ENCODE peak calls at places on chromosomes 5 and 9, in seven cellular contexts. L is NCI-H748 treated with DMSO at 0.1 percent for 48 hours; F is AG08395; E is activated CD4-positive, alpha-beta memory T cell treated with anti-CD3 and anti-CD28 coated beads for 36 hours; W is HuH-7.5; D is NCI-H1417; Q is astrocyte of the hippocampus. M is an unnamed sample.

GRCh38 chr5:6822556-6823343 is 109.5 kb downstream of the TENT4A start:
- DNase-seq in F (no peak), D (no peak), E (no peak), Q (no peak), L (no peak), W (no peak), M (no peak)

GRCh38 chr5:100505984-100506670 is 29.0 kb upstream of the FAM174A start:
- DNase-seq in D (no peak), F (peak; percentile 17), Q (peak; percentile 78), L (no peak), E (no peak), W (no peak), M (no peak)

GRCh38 chr9:76634356-76635054 is 129.7 kb upstream of the PCA3 start:
- DNase-seq in L (no peak), F (peak; percentile 26), Q (peak; percentile 75), W (no peak), D (peak; percentile 6), E (no peak), M (no peak)

GRCh38 chr5:180790020-180790419 is 12.6 kb downstream of the MGAT1 start:
- DNase-seq in F (no peak), E (peak; percentile 42), W (no peak), D (no peak), Q (no peak), L (no peak), M (no peak)

GRCh38 chr9:109329274-109330258 is 8.7 kb upstream of the EPB41L4B start:
- DNase-seq in E (no peak), D (peak; percentile 61), Q (peak; percentile 51), W (no peak), F (peak; percentile 55), L (no peak), M (no peak)

GRCh38 chr5:108074626-108075025 is 307.3 kb downstream of the FBXL17 start:
- DNase-seq in F (no peak), W (no peak), Q (no peak), L (no peak), E (no peak), D (no peak), M (no peak)

GRCh38 chr5:125409101-125409495 is 662.7 kb upstream of the ZNF608 start:
- DNase-seq in F (no peak), W (no peak), E (no peak), Q (peak; percentile 75), D (peak; percentile 65), L (peak; percentile 98), M (no peak)

GRCh38 chr5:82363524-82363923 is 85.4 kb upstream of the RPS23 start:
- DNase-seq in W (no peak), Q (no peak), L (no peak), E (no peak), D (no peak), F (no peak), M (no peak)

GRCh38 chr9:130933114-130934046 is 5.7 kb downstream of the FIBCD1 start:
- DNase-seq in Q (peak; percentile 85), W (no peak), F (peak; percentile 87), E (no peak), D (no peak), L (no peak), M (no peak)